ENCODE peak calls at places on chromosomes 12 and 14, in nine cellular contexts. X is Peyer's patch; D is hepatocyte; W is sigmoid colon; A is stimulated activated effector memory CD8-positive, alpha-beta T cell treated with anti-CD3 and anti-CD28 coated beads, Interleukin-12 subunit alpha, Interleukin-12 subunit beta, amount 100 ng/mL, for 72 hours; Q is occipital lobe; O is cardiac fibroblast; E is H7; J is fibroblast of mammary gland. H is an unnamed sample.

GRCh38 chr12:19643635-19644034 is 204.3 kb downstream of the AEBP2 start:
- DNase-seq in E (peak), Q (no peak), X (no peak), J (peak), A (no peak), W (no peak), O (peak), D (peak), H (peak)

GRCh38 chr12:57156701-57157403 is 9.4 kb upstream of the LRP1-AS start:
- DNase-seq in W (peak), A (no peak), Q (no peak), X (no peak), J (no peak), O (no peak), E (no peak), D (no peak), H (no peak)

GRCh38 chr12:49293056-49293956 is 1.6 kb upstream of the PRPH start:
- DNase-seq in Q (no peak), W (peak), X (peak), J (no peak), O (no peak), E (peak), D (no peak), A (no peak), H (no peak)

GRCh38 chr14:77068515-77069200 is 29.4 kb upstream of the CIPC start:
- DNase-seq in X (no peak), D (no peak), Q (no peak), W (no peak), E (no peak), A (no peak), O (no peak), J (no peak), H (no peak)

GRCh38 chr14:23525611-23526010 is 26.0 kb downstream of the ZFHX2 start:
- DNase-seq in Q (no peak), W (no peak), A (no peak), D (no peak), E (peak), X (no peak), O (no peak), J (no peak), H (no peak)

GRCh38 chr12:25592725-25593495 is 39.8 kb upstream of the LMNTD1 start:
- DNase-seq in D (no peak), Q (no peak), W (no peak), X (no peak), A (no peak), E (no peak), J (no peak), O (no peak), H (no peak)

GRCh38 chr14:89372156-89372555 is 44.9 kb downstream of the FOXN3 start:
- DNase-seq in X (no peak), O (peak), W (no peak), J (no peak), E (no peak), A (no peak), Q (no peak), D (no peak), H (no peak)

GRCh38 chr12:11902525-11902875 is 168.2 kb upstream of the BCL2L14 start:
- DNase-seq in W (no peak), J (no peak), D (no peak), E (no peak), A (no peak), X (no peak), O (no peak), Q (no peak), H (no peak)